ENCODE peak calls at places on chromosomes 11 and 22, in six cellular contexts. I is HTR-8/SVneo; K is nucleus accumbens; G is T follicular helper cell; L is stimulated activated CD4-positive, alpha-beta T cell treated with anti-CD3 and anti-CD28 coated beads, Interleukin-4, amount 100 ng/mL, for 24 hours; X is kidney glomerular epithelial cell. E is an unnamed sample.

GRCh38 chr11:19806251-19806650 is 93.6 kb downstream of the NAV2 start:
- DNase-seq in I (no peak), K (no peak), G (no peak), L (no peak), X (no peak), E (no peak)

GRCh38 chr11:46560300-46561025 is 33.4 kb downstream of the AMBRA1 start:
- DNase-seq in I (no peak), K (no peak), G (no peak), L (peak; percentile 26), X (peak; percentile 7), E (peak; percentile 27)

GRCh38 chr11:69002743-69003231 is 10.3 kb downstream of the MRGPRF start:
- DNase-seq in I (no peak), K (no peak), G (no peak), L (no peak), X (no peak), E (no peak)

GRCh38 chr11:22244986-22245592 is 52.2 kb downstream of the ANO5 start:
- DNase-seq in I (peak; percentile 19), K (no peak), G (peak; percentile 0), L (peak; percentile 6), X (peak; percentile 56), E (peak; percentile 16)

GRCh38 chr11:115527534-115528125 is 23.4 kb upstream of the CADM1 start:
- DNase-seq in I (no peak), K (no peak), G (no peak), L (no peak), X (no peak), E (no peak)

GRCh38 chr22:44331881-44332714 is 19.3 kb upstream of the SHISAL1 start:
- DNase-seq in I (no peak), K (no peak), G (no peak), L (no peak), X (no peak), E (no peak)

GRCh38 chr11:33544593-33545373 is 155.8 kb downstream of the C11orf91 start:
- DNase-seq in I (no peak), K (no peak), G (no peak), L (no peak), X (no peak), E (no peak)

GRCh38 chr11:33970984-33971466 is 79.1 kb upstream of the LMO2 start:
- DNase-seq in I (peak; percentile 57), K (peak; percentile 3), G (no peak), L (peak; percentile 18), X (peak; percentile 25), E (no peak)

GRCh38 chr22:36839356-36840073 is 21.3 kb upstream of the NCF4 start:
- DNase-seq in I (no peak), K (no peak), G (no peak), L (no peak), X (no peak), E (no peak)

GRCh38 chr11:86749376-86749775 is 51.0 kb upstream of the PRSS23 start:
- DNase-seq in I (no peak), K (no peak), G (no peak), L (no peak), X (no peak), E (no peak)